ENCODE peak calls at places on chromosomes 2 and 18, in seven cellular contexts. P is lower leg skin, G is coronary artery, R is GM10248, V is foreskin keratinocyte, T is astrocyte of the spinal cord, C is retinal pigment epithelial cell. O is an unnamed sample.

GRCh38 chr2:231297108-231297908 is 98.2 kb upstream of the B3GNT7 start:
- DNase-seq in G (no peak), V (no peak), P (no peak), R (peak; percentile 85), C (no peak), T (peak; percentile 58), O (peak; percentile 67)

GRCh38 chr2:25692143-25692542 is 18.8 kb upstream of the DTNB start:
- DNase-seq in R (no peak), P (no peak), T (no peak), G (no peak), V (no peak), C (no peak), O (peak; percentile 47)

GRCh38 chr2:15527074-15527739 is 33.9 kb downstream of the NBAS start:
- DNase-seq in P (no peak), R (no peak), T (no peak), C (no peak), V (no peak), G (no peak), O (no peak)

GRCh38 chr18:77087391-77088141 is 45.0 kb downstream of the MBP start:
- DNase-seq in R (no peak), T (peak; percentile 54), V (no peak), G (peak; percentile 79), P (no peak), C (no peak), O (no peak)

GRCh38 chr2:240868286-240869108 is at the start of gene AGXT:
- DNase-seq in P (no peak), V (no peak), R (no peak), C (no peak), G (peak; percentile 61), T (no peak), O (peak; percentile 54)

GRCh38 chr18:11726556-11726955 is 37.5 kb downstream of the GNAL start:
- DNase-seq in C (no peak), V (peak; percentile 67), G (no peak), T (no peak), P (no peak), R (no peak), O (no peak)

GRCh38 chr18:78793313-78793712 is 186.3 kb upstream of the SALL3 start:
- DNase-seq in R (no peak), P (no peak), V (no peak), T (no peak), G (no peak), C (no peak), O (no peak)

GRCh38 chr2:120670771-120671480 is 64.7 kb upstream of the GLI2 start:
- DNase-seq in C (no peak), T (no peak), V (no peak), P (no peak), G (peak; percentile 53), R (no peak), O (no peak)

GRCh38 chr2:56630286-56630685 is 446.5 kb downstream of the CCDC85A start:
- DNase-seq in V (no peak), G (no peak), P (no peak), T (no peak), C (no peak), R (no peak), O (no peak)

GRCh38 chr2:216083464-216084279 is 2.0 kb downstream of the TMEM169 start:
- DNase-seq in P (no peak), C (peak; percentile 83), R (no peak), V (no peak), T (peak; percentile 91), G (no peak), O (peak; percentile 53)

GRCh38 chr2:16218651-16219050 is 278.3 kb downstream of the MYCN start:
- DNase-seq in C (no peak), P (no peak), R (peak; percentile 37), V (no peak), T (no peak), G (no peak), O (no peak)

GRCh38 chr2:58866040-58866439 is 624.9 kb upstream of the FANCL start:
- DNase-seq in C (no peak), T (peak; percentile 27), P (no peak), R (no peak), G (no peak), V (no peak), O (no peak)

GRCh38 chr2:199370150-199370780 is 87.5 kb downstream of the SATB2 start:
- DNase-seq in G (no peak), T (peak; percentile 8), V (no peak), P (no peak), C (no peak), R (no peak), O (no peak)

GRCh38 chr2:98563394-98563793 is 44.9 kb downstream of the COA5 start:
- DNase-seq in P (no peak), T (no peak), R (no peak), G (no peak), V (no peak), C (no peak), O (no peak)

GRCh38 chr2:8098476-8098875 is 583.4 kb upstream of the ID2 start:
- DNase-seq in V (no peak), C (no peak), R (no peak), T (no peak), G (no peak), P (no peak), O (no peak)

GRCh38 chr18:79871481-79872091 is 73.8 kb downstream of the KCNG2 start:
- DNase-seq in R (no peak), G (peak; percentile 50), V (no peak), T (no peak), P (no peak), C (no peak), O (no peak)

GRCh38 chr18:79396431-79397287 is 929 bp downstream of the NFATC1 start:
- DNase-seq in C (no peak), R (peak; percentile 64), T (peak; percentile 21), P (no peak), V (no peak), G (no peak), O (peak; percentile 50)

GRCh38 chr2:67259581-67260347 is 137.4 kb upstream of the ETAA1 start:
- DNase-seq in T (peak; percentile 80), G (no peak), P (peak; percentile 19), C (peak; percentile 51), R (no peak), V (peak; percentile 88), O (peak; percentile 89)

GRCh38 chr18:63148449-63149199 is 170.9 kb downstream of the BCL2 start:
- DNase-seq in G (no peak), C (peak; percentile 30), R (no peak), V (no peak), T (peak; percentile 39), P (no peak), O (peak; percentile 78)

GRCh38 chr2:45860136-45861106 is 208.9 kb downstream of the PRKCE start:
- DNase-seq in C (no peak), V (no peak), G (no peak), P (peak; percentile 48), T (peak; percentile 52), R (no peak), O (peak; percentile 66)

GRCh38 chr18:33960393-33960792 is 264.3 kb downstream of the NOL4 start:
- DNase-seq in R (no peak), G (no peak), C (peak; percentile 2), V (no peak), P (no peak), T (peak; percentile 2), O (no peak)

GRCh38 chr2:158923180-158923594 is 45.3 kb upstream of the TANC1 start:
- DNase-seq in T (no peak), V (no peak), R (no peak), G (no peak), C (no peak), P (no peak), O (peak; percentile 33)

GRCh38 chr2:138548796-138549195 is 47.2 kb downstream of the SPOPL start:
- DNase-seq in V (no peak), R (no peak), T (no peak), P (no peak), C (no peak), G (no peak), O (no peak)

GRCh38 chr18:22882084-22882483 is 51.0 kb upstream of the RBBP8 start:
- DNase-seq in R (no peak), G (no peak), V (no peak), T (no peak), C (no peak), P (no peak), O (no peak)

GRCh38 chr18:63970803-63971191 is 916 bp downstream of the SERPINB8 start:
- DNase-seq in C (no peak), R (no peak), P (no peak), V (no peak), G (no peak), T (no peak), O (no peak)

GRCh38 chr2:96330407-96330806 is 5.2 kb upstream of the NCAPH start:
- DNase-seq in G (no peak), P (no peak), R (no peak), V (peak; percentile 70), C (peak; percentile 65), T (peak; percentile 13), O (peak; percentile 73)
- TF ChIP-seq CTCF in G (no peak), P (no peak), R (no peak), V (no peak), C (no peak), T (no peak), O (no peak)

GRCh38 chr2:151374426-151374825 is 17.0 kb downstream of the TNFAIP6 start:
- DNase-seq in C (no peak), P (no peak), V (peak; percentile 41), R (peak; percentile 31), G (no peak), T (peak; percentile 69), O (peak; percentile 86)
- TF ChIP-seq CTCF in C (no peak), P (no peak), V (no peak), R (no peak), G (no peak), T (no peak), O (no peak)

GRCh38 chr2:17771956-17772355 is 18.0 kb downstream of the GEN1 start:
- DNase-seq in T (no peak), P (no peak), R (no peak), C (no peak), V (no peak), G (no peak), O (no peak)
- TF ChIP-seq CTCF in T (no peak), P (no peak), R (no peak), C (no peak), V (no peak), G (no peak), O (no peak)

GRCh38 chr2:134272831-134273230 is 19.0 kb downstream of the MGAT5 start:
- DNase-seq in V (no peak), P (no peak), R (no peak), G (no peak), C (no peak), T (no peak), O (no peak)

GRCh38 chr2:134269986-134270735 is 16.3 kb downstream of the MGAT5 start:
- DNase-seq in P (no peak), G (no peak), C (no peak), V (no peak), T (no peak), R (no peak), O (no peak)

GRCh38 chr2:134273240-134273983 is 19.5 kb downstream of the MGAT5 start:
- DNase-seq in G (no peak), T (peak; percentile 23), R (no peak), P (no peak), C (no peak), V (no peak), O (no peak)

GRCh38 chr2:134271758-134272157 is 17.9 kb downstream of the MGAT5 start:
- DNase-seq in T (no peak), V (no peak), P (no peak), G (no peak), C (no peak), R (no peak), O (no peak)

DNA sequence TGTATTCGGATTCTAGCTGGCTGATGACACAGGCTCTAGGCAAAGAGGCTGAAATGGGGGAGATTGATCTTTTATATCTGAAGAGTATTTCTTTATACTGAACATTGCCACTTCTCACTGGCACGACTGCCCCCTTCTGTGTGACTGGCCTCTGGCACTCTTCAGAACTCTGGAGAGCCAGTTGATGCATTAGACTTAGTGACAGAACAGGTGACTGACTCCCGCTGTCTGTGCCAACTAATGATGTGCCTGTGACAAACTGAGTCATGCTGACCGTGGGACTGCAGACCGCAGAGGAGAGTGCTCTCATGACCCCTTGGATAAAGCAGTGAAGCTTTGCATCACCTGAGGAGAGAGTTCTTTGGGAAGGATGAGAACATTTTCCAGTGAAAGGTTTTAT is 14.4 kb downstream of the MGAT5 start:
- DNase-seq in V (no peak), T (no peak), G (no peak), R (no peak), P (no peak), C (peak; percentile 6), O (no peak)
- TF ChIP-seq CTCF in V (no peak), T (no peak), G (no peak), R (no peak), P (no peak), C (no peak), O (no peak)